ENCODE peak calls at places on chromosomes 11 and 22, in seven cellular contexts. Z is H1, E is neuronal stem cell, U is IMR-90, X is H9, F is mesendoderm, J is trophoblast cell. L is an unnamed sample.

GRCh38 chr11:65979261-65979759 is 17.8 kb downstream of the SART1 start:
- DNase-seq in X (no peak), F (no peak), Z (no peak), J (no peak), U (no peak), E (no peak), L (no peak)

GRCh38 chr11:133906241-133906640 is 50.5 kb downstream of the IGSF9B start:
- DNase-seq in J (no peak), X (no peak), Z (no peak), U (no peak), E (no peak), F (no peak), L (no peak)

GRCh38 chr11:106088896-106089295 is 11.4 kb downstream of the AASDHPPT start:
- DNase-seq in Z (no peak), E (no peak), J (no peak), X (no peak), U (peak), F (no peak), L (peak)

GRCh38 chr11:125070699-125071254 is 7.7 kb downstream of the SLC37A2 start:
- DNase-seq in J (peak), F (no peak), X (no peak), U (peak), E (no peak), Z (no peak), L (peak)

GRCh38 chr22:39980635-39981034 is 14.1 kb upstream of the FAM83F start:
- DNase-seq in F (no peak), Z (no peak), J (no peak), E (no peak), X (no peak), U (peak), L (no peak)

GRCh38 chr11:46896719-46897406 is 21.5 kb downstream of the LRP4 start:
- DNase-seq in U (peak), F (peak), J (no peak), Z (no peak), X (no peak), E (no peak), L (peak)

GRCh38 chr11:2387266-2387982 is 10.3 kb downstream of the CD81 start:
- DNase-seq in U (peak), E (no peak), Z (no peak), X (no peak), F (no peak), J (no peak), L (peak)

GRCh38 chr22:38792833-38793232 is 1.1 kb downstream of the DNAL4 start:
- DNase-seq in Z (no peak), E (no peak), F (no peak), X (no peak), J (peak), U (peak), L (peak)

GRCh38 chr22:49953680-49954344 is 6.8 kb upstream of the PIM3 start:
- DNase-seq in J (no peak), E (no peak), X (no peak), Z (no peak), U (no peak), F (no peak), L (no peak)

GRCh38 chr11:130583866-130584265 is 135.4 kb downstream of the ADAMTS15 start:
- DNase-seq in E (no peak), X (no peak), J (no peak), F (no peak), U (no peak), Z (no peak), L (no peak)

GRCh38 chr11:63858628-63859550 is 20.0 kb downstream of the MARK2 start:
- DNase-seq in F (no peak), E (no peak), J (no peak), X (no peak), U (peak), Z (no peak), L (peak)

GRCh38 chr11:19905280-19905853 is 192.7 kb downstream of the NAV2 start:
- DNase-seq in E (peak), U (peak), X (no peak), J (no peak), Z (no peak), F (peak), L (peak)

GRCh38 chr22:19874307-19875060 is 19.8 kb upstream of the GNB1L start:
- DNase-seq in X (peak), Z (no peak), F (no peak), U (no peak), J (no peak), E (peak), L (no peak)

GRCh38 chr22:35821654-35822053 is 104.0 kb downstream of the APOL5 start:
- DNase-seq in F (peak), Z (no peak), J (no peak), U (no peak), X (no peak), E (no peak), L (no peak)

GRCh38 chr11:2549876-2550605 is 105.2 kb downstream of the KCNQ1 start:
- DNase-seq in F (no peak), Z (no peak), J (no peak), U (no peak), E (no peak), X (no peak), L (no peak)

GRCh38 chr22:20146777-20147176 is 4.1 kb downstream of the CCDC188 start:
- DNase-seq in X (no peak), U (no peak), F (no peak), J (no peak), Z (no peak), E (no peak), L (no peak)

GRCh38 chr11:103358251-103358650 is 249.0 kb downstream of the DYNC2H1 start:
- DNase-seq in F (peak), Z (no peak), U (peak), J (peak), E (no peak), X (no peak), L (peak)

GRCh38 chr22:33923660-33924246 is 3.5 kb upstream of the LARGE1 start:
- DNase-seq in E (peak), U (peak), Z (no peak), F (peak), J (peak), X (peak), L (peak)

GRCh38 chr11:112318193-112318592 is 57.5 kb upstream of the PLET1 start:
- DNase-seq in U (peak), Z (no peak), J (no peak), X (no peak), E (no peak), F (no peak), L (peak)

GRCh38 chr11:45687836-45688235 is 22.4 kb upstream of the CHST1 start:
- DNase-seq in F (no peak), E (no peak), J (no peak), U (no peak), X (no peak), Z (no peak), L (no peak)
- H3K4ac ChIP-seq in F (no peak), E (no peak), J (no peak), U (no peak), X (no peak), Z (no peak), L (no peak)

GRCh38 chr11:4040461-4040860 is 54.1 kb upstream of the RRM1 start:
- DNase-seq in X (no peak), E (no peak), F (no peak), Z (no peak), J (no peak), U (no peak), L (no peak)

GRCh38 chr11:4038973-4039372 is 55.6 kb upstream of the RRM1 start:
- DNase-seq in Z (no peak), E (no peak), X (no peak), U (peak), J (no peak), F (no peak), L (peak)

GRCh38 chr11:4035985-4036384 is 58.6 kb upstream of the RRM1 start:
- DNase-seq in F (no peak), E (no peak), X (no peak), U (no peak), J (no peak), Z (no peak), L (no peak)

GRCh38 chr11:4044971-4045646 is 49.5 kb upstream of the RRM1 start:
- DNase-seq in X (no peak), E (no peak), U (no peak), Z (no peak), F (no peak), J (no peak), L (no peak)

DNA sequence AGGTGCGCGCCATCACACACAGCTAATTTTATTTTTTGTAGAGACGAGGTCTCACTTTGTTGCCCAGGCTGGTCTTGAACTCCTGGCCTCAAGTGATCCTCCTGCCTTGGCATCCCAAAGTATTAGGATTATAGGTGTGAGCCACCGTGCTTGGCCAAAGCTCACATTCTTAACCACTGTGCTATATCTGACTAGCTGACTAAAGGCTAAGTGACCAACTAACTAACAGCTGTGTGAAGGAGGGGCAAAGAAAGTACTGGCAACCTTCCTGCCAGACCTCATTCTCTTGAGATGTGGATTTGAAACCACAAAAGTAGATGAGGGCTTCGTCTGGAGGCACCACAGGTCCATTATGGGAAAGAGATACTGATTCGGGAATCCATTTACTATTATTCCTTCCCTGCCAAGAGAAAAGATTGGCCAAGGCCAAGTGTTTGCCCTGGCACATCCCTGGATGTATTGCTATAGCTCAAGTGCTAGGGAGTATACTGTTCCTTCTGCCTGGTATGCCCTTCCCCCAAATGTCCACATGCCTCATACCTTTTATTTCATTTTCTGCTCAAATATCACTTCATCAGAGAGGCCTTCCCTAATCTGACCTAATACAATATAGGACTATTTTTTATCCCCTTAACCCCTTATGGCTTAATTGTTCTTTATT is 52.7 kb upstream of the RRM1 start:
- DNase-seq in U (peak), E (no peak), J (no peak), Z (no peak), X (no peak), F (peak), L (no peak)
- H3K4ac ChIP-seq in U (no peak), E (no peak), J (no peak), Z (no peak), X (no peak), F (no peak), L (no peak)

DNA sequence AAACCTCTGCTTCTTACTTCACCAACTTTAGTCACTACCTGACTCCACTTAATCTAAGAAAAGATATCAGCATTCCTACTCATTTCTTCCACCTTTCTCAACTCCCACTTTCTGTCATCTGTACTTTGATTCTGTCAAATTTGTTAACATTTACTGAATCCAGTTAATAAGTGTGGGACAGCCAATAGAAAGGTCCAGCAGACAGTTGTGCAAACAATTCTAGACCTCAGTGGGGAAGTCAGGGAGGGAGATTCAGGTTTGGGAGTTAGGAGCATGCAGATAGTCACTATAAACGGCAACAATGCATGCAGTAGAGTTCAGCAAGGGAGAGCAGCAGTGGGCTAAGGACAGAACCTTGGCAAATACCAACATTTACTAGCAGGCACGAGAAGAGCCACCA is 4.1 kb downstream of the FBXO3 start:
- DNase-seq in U (no peak), Z (no peak), E (no peak), J (no peak), X (no peak), F (no peak), L (no peak)
- H3K4ac ChIP-seq in U (no peak), Z (no peak), E (no peak), J (no peak), X (no peak), F (no peak), L (no peak)

GRCh38 chr22:45502215-45503070 is at the start of gene FBLN1:
- DNase-seq in Z (no peak), X (peak), E (peak), U (no peak), F (peak), J (peak), L (peak)

GRCh38 chr22:45497746-45498145 is 4.9 kb upstream of the FBLN1 start:
- DNase-seq in F (no peak), J (no peak), U (peak), Z (no peak), X (no peak), E (no peak), L (no peak)

GRCh38 chr22:45496451-45496941 is 6.2 kb upstream of the FBLN1 start:
- DNase-seq in J (no peak), F (peak), E (no peak), X (no peak), U (no peak), Z (no peak), L (peak)

GRCh38 chr22:45497268-45497667 is 5.4 kb upstream of the FBLN1 start:
- DNase-seq in X (no peak), Z (no peak), F (no peak), U (peak), E (no peak), J (no peak), L (no peak)

GRCh38 chr22:45499746-45500145 is 2.9 kb upstream of the FBLN1 start:
- DNase-seq in F (peak), Z (no peak), E (no peak), J (no peak), U (no peak), X (no peak), L (no peak)
- H3K4ac ChIP-seq in F (no peak), Z (no peak), E (no peak), J (no peak), U (peak), X (no peak), L (no peak)

GRCh38 chr22:21947040-21948014 is 5.3 kb downstream of the PPM1F start:
- DNase-seq in J (no peak), F (peak), U (peak), Z (no peak), X (peak), E (peak), L (peak)

GRCh38 chr22:21949948-21950347 is 2.7 kb downstream of the PPM1F start:
- DNase-seq in J (no peak), E (no peak), X (no peak), Z (no peak), U (no peak), F (no peak), L (no peak)

GRCh38 chr22:21948390-21948789 is 4.3 kb downstream of the PPM1F start:
- DNase-seq in E (no peak), F (no peak), Z (no peak), J (no peak), U (no peak), X (no peak), L (no peak)

GRCh38 chr22:21949569-21949918 is 3.1 kb downstream of the PPM1F start:
- DNase-seq in X (no peak), J (no peak), Z (no peak), F (no peak), U (no peak), E (no peak), L (no peak)

GRCh38 chr22:21948824-21949568 is 3.7 kb downstream of the PPM1F start:
- DNase-seq in E (no peak), X (no peak), U (no peak), F (no peak), Z (no peak), J (no peak), L (no peak)
- H3K4ac ChIP-seq in E (no peak), X (no peak), U (no peak), F (no peak), Z (no peak), J (no peak), L (no peak)

DNA sequence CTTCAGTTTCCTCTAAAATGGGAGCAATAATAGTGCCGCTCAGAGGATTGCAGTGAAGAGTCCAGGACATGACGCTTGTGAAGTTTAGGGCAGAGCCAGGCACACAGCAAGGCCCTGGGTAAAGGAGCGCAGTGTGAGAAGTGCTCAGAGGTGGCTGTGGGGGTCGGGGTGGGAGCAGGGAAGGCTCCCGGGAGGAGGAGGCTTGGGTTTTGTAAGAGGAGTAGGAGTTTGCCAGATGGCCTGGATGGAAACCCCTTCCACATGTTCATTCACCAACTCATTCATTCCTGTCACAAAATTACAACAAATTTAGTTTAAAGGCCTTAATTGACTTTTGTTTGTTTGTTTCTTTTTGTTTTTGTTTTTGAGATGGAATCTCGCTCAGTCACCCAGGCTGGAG is 17.0 kb downstream of the CRYBB2 start:
- DNase-seq in F (no peak), J (no peak), X (no peak), Z (no peak), E (no peak), U (no peak), L (no peak)
- H3K4ac ChIP-seq in F (no peak), J (no peak), X (no peak), Z (no peak), E (no peak), U (no peak), L (no peak)

GRCh38 chr11:78080818-78081495 is 1.3 kb upstream of the NDUFC2 start:
- DNase-seq in E (no peak), U (peak), F (peak), X (no peak), J (no peak), Z (no peak), L (peak)

GRCh38 chr11:78080084-78080817 is 589 bp upstream of the NDUFC2 start:
- DNase-seq in J (no peak), X (no peak), E (no peak), U (no peak), F (no peak), Z (no peak), L (no peak)

GRCh38 chr11:78076733-78077403 is 2.8 kb downstream of the NDUFC2 start:
- DNase-seq in U (no peak), Z (no peak), X (no peak), E (no peak), J (no peak), F (no peak), L (no peak)

GRCh38 chr11:78079232-78080083 is at the start of gene NDUFC2:
- DNase-seq in U (peak), J (peak), F (peak), E (peak), X (peak), Z (peak), L (peak)

DNA sequence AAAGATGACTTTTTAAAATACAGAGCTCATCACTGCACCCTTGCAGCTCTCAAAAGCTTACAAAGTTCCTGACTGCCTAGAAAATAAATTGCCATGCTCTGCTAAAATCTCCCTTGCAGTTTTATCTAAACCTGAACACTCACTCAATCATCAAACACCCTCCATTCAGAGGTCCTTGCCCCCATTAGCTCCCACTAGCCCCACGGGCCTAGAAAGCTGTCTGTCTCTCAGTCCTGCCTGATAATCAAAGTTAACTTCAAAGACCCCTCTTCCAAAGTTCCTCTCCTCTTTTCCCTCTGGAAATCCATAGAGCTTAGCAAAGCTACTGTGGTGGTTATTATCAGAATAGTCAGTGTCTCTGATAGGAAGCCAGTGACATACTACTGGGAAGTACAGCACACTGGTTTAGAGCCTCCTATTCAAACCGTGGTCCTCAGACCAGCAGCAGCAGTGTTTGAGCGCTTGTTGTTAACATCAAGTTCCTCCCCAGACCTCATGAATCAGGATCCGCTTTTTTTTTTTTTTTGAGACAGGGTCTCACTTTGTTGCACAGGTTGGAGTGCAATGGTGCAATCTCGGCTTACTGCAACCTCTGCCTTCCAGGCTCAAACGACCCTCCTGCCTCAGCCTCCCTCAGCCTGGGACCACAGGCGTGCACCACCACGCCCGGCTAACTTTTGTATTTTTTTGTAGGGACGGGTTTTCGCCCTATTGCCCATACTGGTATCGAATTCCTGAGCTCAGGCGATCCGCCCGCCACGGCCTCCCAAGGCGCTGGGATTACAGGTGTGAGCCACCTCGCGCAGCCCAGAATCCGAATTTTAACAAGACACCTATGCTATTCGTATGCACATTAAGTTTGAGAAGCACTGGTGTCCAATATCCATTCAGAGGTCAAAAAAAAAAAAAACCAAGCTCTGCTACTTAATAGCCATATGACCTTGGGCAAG is 1.2 kb downstream of the NDUFC2 start:
- DNase-seq in F (no peak), U (no peak), E (no peak), Z (no peak), X (no peak), J (no peak), L (peak)
- H3K4ac ChIP-seq in F (no peak), U (peak), E (no peak), Z (no peak), X (no peak), J (peak), L (no peak)

GRCh38 chr22:46012182-46012880 is 35.4 kb upstream of the WNT7B start:
- DNase-seq in E (no peak), U (no peak), Z (no peak), J (no peak), F (no peak), X (no peak), L (no peak)
- H3K4ac ChIP-seq in E (peak), U (peak), Z (peak), J (peak), F (no peak), X (no peak), L (peak)

GRCh38 chr22:43697894-43698293 is 114.2 kb downstream of the EFCAB6 start:
- DNase-seq in F (no peak), Z (no peak), J (no peak), U (no peak), X (no peak), E (no peak), L (no peak)
- H3K4ac ChIP-seq in F (no peak), Z (no peak), J (no peak), U (no peak), X (no peak), E (no peak), L (no peak)

L was measured in mesenchymal stem cell.